ENCODE peak calls at places on chromosomes 2 and 18, in eight cellular contexts. O is activated naive CD4-positive, alpha-beta T cell treated with Interleukin-2 at 50 U/mL for 16 hours; J is BJ; Y is chondrocyte; D is stimulated activated CD4-positive, alpha-beta T cell treated with anti-CD3 and anti-CD28 coated beads, Interleukin-2, amount 100 ng/mL, for 48 hours; U is HuH-7.5; Q is right cardiac atrium; L is testis. N is an unnamed sample.

GRCh38 chr2:226079677-226080076 is 680.2 kb downstream of the NYAP2 start:
- DNase-seq in O (no peak), J (peak), Y (no peak), D (no peak), U (no peak), Q (no peak), L (peak), N (peak)

GRCh38 chr2:209768557-209768956 is 3.1 kb upstream of the UNC80 start:
- DNase-seq in O (no peak), J (no peak), Y (no peak), D (no peak), U (no peak), Q (no peak), L (no peak), N (no peak)

GRCh38 chr2:144288428-144288827 is 231.5 kb downstream of the ZEB2 start:
- DNase-seq in O (no peak), J (no peak), Y (no peak), D (no peak), U (no peak), Q (no peak), L (no peak), N (no peak)

GRCh38 chr2:54605836-54606235 is 117.6 kb upstream of the EML6 start:
- DNase-seq in O (no peak), J (no peak), Y (no peak), D (no peak), U (no peak), Q (no peak), L (no peak), N (no peak)

GRCh38 chr2:168455692-168456525 is at the start of gene CERS6:
- DNase-seq in O (peak), J (peak), Y (peak), D (peak), U (peak), Q (peak), L (peak), N (peak)

GRCh38 chr18:30945769-30946168 is 96.8 kb downstream of the DSC3 start:
- DNase-seq in O (no peak), J (no peak), Y (no peak), D (no peak), U (no peak), Q (no peak), L (no peak), N (no peak)

GRCh38 chr2:2159336-2159735 is 171.7 kb downstream of the MYT1L start:
- DNase-seq in O (no peak), J (no peak), Y (no peak), D (no peak), U (no peak), Q (no peak), L (no peak), N (no peak)

GRCh38 chr18:59249186-59249774 is 24.0 kb downstream of the RAX start:
- DNase-seq in O (peak), J (peak), Y (no peak), D (no peak), U (no peak), Q (no peak), L (peak), N (peak)

GRCh38 chr2:165621086-165621560 is 151.6 kb downstream of the CSRNP3 start:
- DNase-seq in O (no peak), J (peak), Y (no peak), D (no peak), U (no peak), Q (no peak), L (peak), N (no peak)

GRCh38 chr2:9217838-9218770 is 11.5 kb downstream of the ASAP2 start:
- DNase-seq in O (no peak), J (no peak), Y (no peak), D (no peak), U (no peak), Q (no peak), L (no peak), N (no peak)

GRCh38 chr2:214529021-214529420 is 118.2 kb downstream of the VWC2L start:
- DNase-seq in O (no peak), J (no peak), Y (no peak), D (no peak), U (no peak), Q (no peak), L (no peak), N (no peak)

GRCh38 chr2:10620481-10620880 is 69.3 kb downstream of the NOL10 start:
- DNase-seq in O (no peak), J (peak), Y (no peak), D (no peak), U (no peak), Q (no peak), L (no peak), N (peak)

GRCh38 chr2:149205143-149205542 is 125.2 kb upstream of the LYPD6 start:
- DNase-seq in O (no peak), J (no peak), Y (no peak), D (no peak), U (no peak), Q (no peak), L (no peak), N (no peak)

GRCh38 chr2:217186152-217186551 is 326.3 kb upstream of the TNP1 start:
- DNase-seq in O (no peak), J (no peak), Y (no peak), D (no peak), U (no peak), Q (peak), L (no peak), N (no peak)

GRCh38 chr18:457120-457519 is 43.4 kb downstream of the COLEC12 start:
- DNase-seq in O (no peak), J (no peak), Y (no peak), D (no peak), U (no peak), Q (peak), L (peak), N (no peak)

GRCh38 chr2:31909661-31910060 is 101.1 kb downstream of the MEMO1 start:
- DNase-seq in O (no peak), J (no peak), Y (no peak), D (no peak), U (no peak), Q (no peak), L (no peak), N (no peak)

GRCh38 chr2:18831916-18832510 is 242.6 kb upstream of the NT5C1B start:
- DNase-seq in O (no peak), J (no peak), Y (no peak), D (no peak), U (no peak), Q (no peak), L (peak), N (no peak)

GRCh38 chr2:152189622-152190495 is 14.3 kb upstream of the STAM2 start:
- DNase-seq in O (no peak), J (no peak), Y (no peak), D (no peak), U (no peak), Q (no peak), L (peak), N (peak)

GRCh38 chr18:34077599-34077998 is 147.1 kb downstream of the NOL4 start:
- DNase-seq in O (no peak), J (no peak), Y (no peak), D (no peak), U (no peak), Q (no peak), L (no peak), N (peak)

GRCh38 chr2:214310319-214310718 is 100.5 kb upstream of the VWC2L start:
- DNase-seq in O (no peak), J (no peak), Y (no peak), D (no peak), U (no peak), Q (no peak), L (peak), N (peak)

GRCh38 chr2:86441789-86442641 is 844 bp downstream of the KDM3A start:
- DNase-seq in O (peak), J (no peak), Y (no peak), D (peak), U (peak), Q (peak), L (peak), N (peak)

GRCh38 chr18:43574974-43575373 is 297.7 kb upstream of the SYT4 start:
- DNase-seq in O (no peak), J (no peak), Y (no peak), D (no peak), U (no peak), Q (no peak), L (no peak), N (no peak)

GRCh38 chr2:43278683-43279220 is 52.3 kb upstream of the ZFP36L2 start:
- DNase-seq in O (no peak), J (no peak), Y (no peak), D (no peak), U (no peak), Q (no peak), L (no peak), N (no peak)

GRCh38 chr2:38491436-38491835 is 111.3 kb downstream of the HNRNPLL start:
- DNase-seq in O (no peak), J (no peak), Y (no peak), D (no peak), U (no peak), Q (no peak), L (no peak), N (no peak)

GRCh38 chr2:182435754-182436153 is 8.9 kb upstream of the PDE1A start:
- DNase-seq in O (no peak), J (no peak), Y (no peak), D (no peak), U (no peak), Q (no peak), L (no peak), N (no peak)

GRCh38 chr2:12034303-12034861 is 287.9 kb downstream of the LPIN1 start:
- DNase-seq in O (no peak), J (no peak), Y (no peak), D (no peak), U (no peak), Q (no peak), L (no peak), N (no peak)

GRCh38 chr18:49447810-49448745 is 12.4 kb downstream of the DYM start:
- DNase-seq in O (peak), J (no peak), Y (no peak), D (peak), U (no peak), Q (no peak), L (peak), N (peak)

GRCh38 chr18:59715966-59716369 is 18.7 kb upstream of the CCBE1 start:
- DNase-seq in O (no peak), J (no peak), Y (no peak), D (no peak), U (no peak), Q (no peak), L (no peak), N (peak)

GRCh38 chr18:48956378-48956777 is 5.6 kb upstream of the SMAD7 start:
- DNase-seq in O (no peak), J (peak), Y (no peak), D (no peak), U (no peak), Q (no peak), L (no peak), N (no peak)

N was measured in SW480.